ENCODE peak calls at places on chromosome 11, in four cellular contexts. X is ACHN, E is neural progenitor cell, H is AG10803. N is an unnamed sample.
A peak's percentile ranks its signal among the peaks of the same experiment; 100 is the strongest.

GRCh38 chr11:115924744-115925567 is 420.7 kb upstream of the CADM1 start:
- DNase-seq in X (peak; percentile 29), E (no peak), H (no peak), N (no peak)

GRCh38 chr11:2687223-2687530 is 12.6 kb downstream of the KCNQ1OT1 start:
- DNase-seq in X (no peak), E (no peak), H (no peak), N (no peak)

GRCh38 chr11:82680252-82680651 is 53.4 kb downstream of the FAM181B start:
- DNase-seq in X (no peak), E (no peak), H (no peak), N (peak; percentile 65)

GRCh38 chr11:540583-541432 is 3.5 kb downstream of the LRRC56 start:
- DNase-seq in X (no peak), E (peak; percentile 1), H (no peak), N (no peak)

GRCh38 chr11:122418032-122418431 is 237.5 kb upstream of the UBASH3B start:
- DNase-seq in X (no peak), E (no peak), H (no peak), N (no peak)

GRCh38 chr11:536841-537621 is at the start of gene LRRC56:
- DNase-seq in X (no peak), E (peak; percentile 92), H (peak; percentile 79), N (peak; percentile 92)

GRCh38 chr11:46380340-46381045 is 976 bp upstream of the MDK start:
- DNase-seq in X (peak; percentile 51), E (peak; percentile 91), H (peak; percentile 24), N (peak; percentile 90)

GRCh38 chr11:12248330-12248729 is 129.0 kb upstream of the PARVA start:
- DNase-seq in X (no peak), E (peak; percentile 29), H (no peak), N (no peak)

GRCh38 chr11:1285876-1286275 is 23.6 kb downstream of the TOLLIP start:
- DNase-seq in X (no peak), E (no peak), H (no peak), N (no peak)

GRCh38 chr11:129280027-129280811 is 88.1 kb upstream of the ARHGAP32 start:
- DNase-seq in X (no peak), E (no peak), H (peak; percentile 21), N (no peak)

GRCh38 chr11:121336279-121336947 is 43.8 kb downstream of the SC5D start:
- DNase-seq in X (no peak), E (no peak), H (no peak), N (no peak)

GRCh38 chr11:94201004-94201465 is 72.4 kb downstream of the PANX1 start:
- DNase-seq in X (peak; percentile 47), E (no peak), H (peak; percentile 71), N (no peak)

GRCh38 chr11:10401275-10401674 is 53.8 kb upstream of the AMPD3 start:
- DNase-seq in X (no peak), E (no peak), H (no peak), N (no peak)

GRCh38 chr11:110433393-110434333 is 3.9 kb downstream of the FDX1 start:
- DNase-seq in X (peak; percentile 39), E (no peak), H (peak; percentile 44), N (peak; percentile 35)

GRCh38 chr11:120236169-120237107 is 3.5 kb upstream of the POU2F3 start:
- DNase-seq in X (no peak), E (no peak), H (no peak), N (peak; percentile 97)